ENCODE peak calls at places on chromosomes 7 and 10, in six cellular contexts. X, J, G, E, R and L are unnamed samples.

GRCh38 chr7:125661-126060 is 66.7 kb upstream of the FAM20C start:
- DNase-seq in X (no peak), J (no peak), G (no peak), E (no peak), R (no peak), L (no peak)

GRCh38 chr10:58660577-58661255 is 148.0 kb downstream of the BICC1 start:
- DNase-seq in X (no peak), J (no peak), G (peak; percentile 57), E (no peak), R (no peak), L (no peak)

GRCh38 chr10:22259280-22259679 is 41.5 kb upstream of the EBLN1 start:
- DNase-seq in X (no peak), J (no peak), G (peak; percentile 34), E (no peak), R (no peak), L (no peak)

GRCh38 chr7:93622036-93622714 is 47.7 kb upstream of the CALCR start:
- DNase-seq in X (peak; percentile 20), J (no peak), G (peak; percentile 56), E (peak; percentile 14), R (no peak), L (no peak)

GRCh38 chr10:122703483-122704448 is 4.1 kb upstream of the C10orf120 start:
- DNase-seq in X (peak; percentile 75), J (peak; percentile 61), G (peak; percentile 76), E (peak; percentile 53), R (no peak), L (peak; percentile 5)

GRCh38 chr7:149147730-149148653 is 739 bp downstream of the ZNF398 start:
- DNase-seq in X (peak; percentile 50), J (peak; percentile 79), G (peak; percentile 44), E (peak; percentile 50), R (no peak), L (no peak)

GRCh38 chr7:139108256-139109187 is 998 bp downstream of the ZC3HAV1 start:
- DNase-seq in X (peak; percentile 30), J (peak; percentile 53), G (peak; percentile 24), E (peak; percentile 65), R (no peak), L (no peak)

GRCh38 chr7:26083113-26083512 is 68.9 kb upstream of the NFE2L3 start:
- DNase-seq in X (no peak), J (no peak), G (no peak), E (no peak), R (no peak), L (no peak)

GRCh38 chr7:44654255-44654791 is 47.9 kb downstream of the OGDH start:
- DNase-seq in X (no peak), J (no peak), G (no peak), E (no peak), R (no peak), L (no peak)

GRCh38 chr10:86368987-86369386 is 2.4 kb upstream of the GRID1 start:
- DNase-seq in X (no peak), J (peak; percentile 9), G (no peak), E (no peak), R (no peak), L (no peak)

GRCh38 chr10:125157473-125157865 is 2.9 kb downstream of the CTBP2 start:
- DNase-seq in X (no peak), J (no peak), G (no peak), E (peak; percentile 15), R (no peak), L (no peak)

GRCh38 chr7:87113077-87113476 is 39.2 kb upstream of the DMTF1 start:
- DNase-seq in X (no peak), J (no peak), G (peak; percentile 13), E (no peak), R (no peak), L (no peak)

GRCh38 chr10:68543004-68543918 is 15.9 kb upstream of the SLC25A16 start:
- DNase-seq in X (peak; percentile 34), J (no peak), G (peak; percentile 72), E (no peak), R (no peak), L (no peak)